ENCODE peak calls at places on chromosomes 12 and 14, in six cellular contexts. One of them, this sample, is unnamed. For H3K9me3, the result is how much of the 10 kb centered on the place peaks cover.

GRCh38 chr14:100633406-100633805 is 46.2 kb upstream of the BEGAIN start:
- DNase-seq in CD8-positive, alpha-beta memory T cell: no peak
- DNase-seq in gastrocnemius medialis: no peak
- DNase-seq in tibial artery: no peak
- DNase-seq in tibial nerve: no peak
- DNase-seq in neural progenitor cell: no peak
- DNase-seq in this sample: no peak

GRCh38 chr12:119020377-119021360 is 39.3 kb downstream of the SRRM4 start:
- DNase-seq in gastrocnemius medialis: no peak
- DNase-seq in tibial nerve: no peak
- DNase-seq in neural progenitor cell: peak
- DNase-seq in tibial artery: no peak
- DNase-seq in CD8-positive, alpha-beta memory T cell: no peak
- DNase-seq in this sample: peak

GRCh38 chr12:117005417-117006046 is 93.7 kb downstream of the TESC start:
- DNase-seq in tibial artery: no peak
- DNase-seq in tibial nerve: no peak
- DNase-seq in neural progenitor cell: no peak
- DNase-seq in CD8-positive, alpha-beta memory T cell: no peak
- DNase-seq in gastrocnemius medialis: no peak
- DNase-seq in this sample: no peak

GRCh38 chr14:31391977-31392503 is 28.3 kb downstream of the HEATR5A start:
- DNase-seq in neural progenitor cell: no peak
- DNase-seq in gastrocnemius medialis: no peak
- DNase-seq in tibial artery: no peak
- DNase-seq in tibial nerve: no peak
- DNase-seq in CD8-positive, alpha-beta memory T cell: no peak
- DNase-seq in this sample: no peak

GRCh38 chr14:59483360-59483759 is 848 bp downstream of the L3HYPDH start:
- DNase-seq in neural progenitor cell: no peak
- DNase-seq in tibial nerve: no peak
- DNase-seq in CD8-positive, alpha-beta memory T cell: no peak
- DNase-seq in tibial artery: peak
- DNase-seq in gastrocnemius medialis: no peak
- DNase-seq in this sample: peak

GRCh38 chr12:89072303-89073026 is 279.8 kb downstream of the DUSP6 start:
- DNase-seq in tibial nerve: no peak
- DNase-seq in gastrocnemius medialis: no peak
- DNase-seq in neural progenitor cell: peak
- DNase-seq in CD8-positive, alpha-beta memory T cell: no peak
- DNase-seq in tibial artery: no peak
- DNase-seq in this sample: no peak

GRCh38 chr14:77889971-77890442 is 90.1 kb downstream of the ADCK1 start:
- DNase-seq in neural progenitor cell: no peak
- DNase-seq in tibial nerve: no peak
- DNase-seq in gastrocnemius medialis: no peak
- DNase-seq in tibial artery: no peak
- DNase-seq in CD8-positive, alpha-beta memory T cell: no peak
- DNase-seq in this sample: peak

GRCh38 chr14:106843951-106844483 is 1317.6 kb downstream of the TMEM121 start:
- DNase-seq in neural progenitor cell: no peak
- DNase-seq in tibial artery: no peak
- DNase-seq in tibial nerve: peak
- DNase-seq in gastrocnemius medialis: no peak
- DNase-seq in CD8-positive, alpha-beta memory T cell: peak
- DNase-seq in this sample: peak

GRCh38 chr12:48296586-48297396 is 53.9 kb downstream of the ZNF641 start:
- DNase-seq in tibial artery: peak
- DNase-seq in neural progenitor cell: peak
- DNase-seq in gastrocnemius medialis: peak
- DNase-seq in CD8-positive, alpha-beta memory T cell: no peak
- DNase-seq in tibial nerve: peak
- DNase-seq in this sample: no peak

GRCh38 chr12:115597157-115597712 is 680.3 kb downstream of the MED13L start:
- DNase-seq in tibial artery: no peak
- DNase-seq in CD8-positive, alpha-beta memory T cell: no peak
- DNase-seq in tibial nerve: no peak
- DNase-seq in neural progenitor cell: no peak
- DNase-seq in gastrocnemius medialis: no peak
- DNase-seq in this sample: peak

GRCh38 chr12:111216387-111217159 is 152.3 kb downstream of the PHETA1 start:
- DNase-seq in tibial nerve: no peak
- DNase-seq in tibial artery: no peak
- DNase-seq in neural progenitor cell: no peak
- DNase-seq in CD8-positive, alpha-beta memory T cell: no peak
- DNase-seq in gastrocnemius medialis: no peak
- DNase-seq in this sample: no peak
- H3K4me3 ChIP-seq in tibial nerve: no peak
- H3K4me3 ChIP-seq in tibial artery: no peak
- H3K4me3 ChIP-seq in neural progenitor cell: no peak
- H3K4me3 ChIP-seq in CD8-positive, alpha-beta memory T cell: no peak
- H3K4me3 ChIP-seq in gastrocnemius medialis: no peak
- H3K4me3 ChIP-seq in this sample: no peak

GRCh38 chr12:46858368-46858767 is 32.6 kb upstream of the SLC38A4 start:
- DNase-seq in CD8-positive, alpha-beta memory T cell: no peak
- DNase-seq in tibial artery: no peak
- DNase-seq in tibial nerve: no peak
- DNase-seq in neural progenitor cell: peak
- DNase-seq in gastrocnemius medialis: no peak
- DNase-seq in this sample: no peak

GRCh38 chr12:46855760-46856159 is 30.0 kb upstream of the SLC38A4 start:
- DNase-seq in tibial artery: no peak
- DNase-seq in gastrocnemius medialis: no peak
- DNase-seq in CD8-positive, alpha-beta memory T cell: no peak
- DNase-seq in tibial nerve: no peak
- DNase-seq in neural progenitor cell: no peak
- DNase-seq in this sample: no peak

DNA sequence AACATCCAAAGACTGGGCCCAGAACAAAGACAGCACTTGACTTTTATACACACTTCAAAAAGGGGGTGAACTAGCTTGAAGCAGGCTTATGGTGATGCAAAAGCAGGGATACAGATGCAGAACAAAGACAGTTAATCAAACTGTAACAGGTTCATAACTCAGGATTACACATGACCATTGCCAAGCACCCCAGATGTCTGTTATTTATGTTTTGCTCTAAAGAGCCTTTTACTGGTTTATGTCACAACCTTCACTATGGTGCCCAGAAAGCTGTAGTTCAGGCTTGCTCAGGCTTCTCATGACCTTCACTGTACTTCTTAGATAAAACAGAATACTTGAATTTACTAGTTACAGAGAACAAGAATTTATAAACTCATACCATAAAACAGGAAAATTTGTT is 31.7 kb upstream of the SLC38A4 start:
- DNase-seq in neural progenitor cell: no peak
- DNase-seq in gastrocnemius medialis: no peak
- DNase-seq in tibial nerve: no peak
- DNase-seq in CD8-positive, alpha-beta memory T cell: no peak
- DNase-seq in tibial artery: no peak
- DNase-seq in this sample: no peak
- H3K9me3 ChIP-seq in neural progenitor cell: under half
- H3K9me3 ChIP-seq in gastrocnemius medialis: under half
- H3K9me3 ChIP-seq in tibial nerve: under half
- H3K9me3 ChIP-seq in CD8-positive, alpha-beta memory T cell: under half
- H3K9me3 ChIP-seq in tibial artery: under half
- H3K9me3 ChIP-seq in this sample: under half

DNA sequence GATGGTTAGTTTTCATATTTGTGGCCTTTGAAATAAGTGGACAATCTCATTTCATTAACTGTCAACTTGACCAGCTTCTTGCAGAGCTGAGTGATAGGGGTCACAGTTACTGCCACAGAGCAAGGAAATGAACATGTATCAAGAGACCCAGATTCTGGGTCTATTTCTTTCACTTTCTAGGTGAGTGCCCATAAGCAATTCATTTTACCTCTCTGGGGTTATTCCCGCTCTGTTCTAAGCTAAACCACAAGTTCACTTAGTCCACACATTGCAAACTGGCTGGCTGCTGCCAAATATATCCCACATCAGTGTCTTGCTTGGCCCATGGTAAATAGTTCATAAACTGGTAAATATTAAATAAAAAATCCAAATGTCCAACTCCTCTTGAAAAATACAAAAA is 29.9 kb downstream of the GPHB5 start:
- DNase-seq in gastrocnemius medialis: no peak
- DNase-seq in tibial nerve: no peak
- DNase-seq in tibial artery: no peak
- DNase-seq in CD8-positive, alpha-beta memory T cell: no peak
- DNase-seq in neural progenitor cell: no peak
- DNase-seq in this sample: no peak
- H3K4me3 ChIP-seq in gastrocnemius medialis: no peak
- H3K4me3 ChIP-seq in tibial nerve: no peak
- H3K4me3 ChIP-seq in tibial artery: no peak
- H3K4me3 ChIP-seq in CD8-positive, alpha-beta memory T cell: no peak
- H3K4me3 ChIP-seq in neural progenitor cell: no peak
- H3K4me3 ChIP-seq in this sample: no peak

GRCh38 chr12:22299294-22299912 is 35.1 kb downstream of the ST8SIA1 start:
- DNase-seq in tibial artery: no peak
- DNase-seq in tibial nerve: no peak
- DNase-seq in neural progenitor cell: peak
- DNase-seq in CD8-positive, alpha-beta memory T cell: no peak
- DNase-seq in gastrocnemius medialis: no peak
- DNase-seq in this sample: no peak
- H3K9me3 ChIP-seq in tibial artery: under half
- H3K9me3 ChIP-seq in tibial nerve: under half
- H3K9me3 ChIP-seq in neural progenitor cell: under half
- H3K9me3 ChIP-seq in CD8-positive, alpha-beta memory T cell: under half
- H3K9me3 ChIP-seq in gastrocnemius medialis: under half
- H3K9me3 ChIP-seq in this sample: under half

DNA sequence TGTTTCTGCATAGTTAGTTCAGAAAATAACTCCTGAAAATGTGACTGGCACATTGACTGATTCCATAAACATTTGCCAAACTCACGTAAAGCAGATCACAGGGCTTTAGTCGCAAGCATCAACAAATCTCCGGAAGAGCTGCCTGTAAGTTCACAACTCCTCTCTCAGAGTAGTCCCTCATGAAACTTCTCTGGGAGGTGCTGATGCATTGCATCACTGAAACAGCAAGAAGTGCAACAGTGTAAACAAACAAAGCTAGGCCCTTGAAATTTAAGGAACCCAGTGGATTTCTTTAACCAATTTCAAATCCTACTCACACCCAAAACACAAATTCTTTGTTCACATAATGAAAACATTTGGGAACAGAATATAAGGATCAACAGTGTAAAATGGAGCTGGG is 1691.7 kb upstream of the FLRT2 start:
- DNase-seq in tibial artery: no peak
- DNase-seq in CD8-positive, alpha-beta memory T cell: no peak
- DNase-seq in neural progenitor cell: no peak
- DNase-seq in gastrocnemius medialis: no peak
- DNase-seq in tibial nerve: no peak
- DNase-seq in this sample: no peak
- H3K4me3 ChIP-seq in tibial artery: no peak
- H3K4me3 ChIP-seq in CD8-positive, alpha-beta memory T cell: no peak
- H3K4me3 ChIP-seq in neural progenitor cell: no peak
- H3K4me3 ChIP-seq in gastrocnemius medialis: no peak
- H3K4me3 ChIP-seq in tibial nerve: no peak
- H3K4me3 ChIP-seq in this sample: no peak

GRCh38 chr12:34368079-34368478 is 345.8 kb downstream of the ALG10 start:
- DNase-seq in neural progenitor cell: no peak
- DNase-seq in CD8-positive, alpha-beta memory T cell: no peak
- DNase-seq in tibial artery: no peak
- DNase-seq in gastrocnemius medialis: no peak
- DNase-seq in tibial nerve: no peak
- DNase-seq in this sample: no peak
- H3K9me3 ChIP-seq in neural progenitor cell: under half
- H3K9me3 ChIP-seq in CD8-positive, alpha-beta memory T cell: under half
- H3K9me3 ChIP-seq in tibial artery: half or more
- H3K9me3 ChIP-seq in gastrocnemius medialis: under half
- H3K9me3 ChIP-seq in tibial nerve: under half
- H3K9me3 ChIP-seq in this sample: under half

GRCh38 chr12:16037533-16037932 is 126.4 kb downstream of the DERA start:
- DNase-seq in gastrocnemius medialis: no peak
- DNase-seq in tibial artery: no peak
- DNase-seq in tibial nerve: no peak
- DNase-seq in neural progenitor cell: no peak
- DNase-seq in CD8-positive, alpha-beta memory T cell: no peak
- DNase-seq in this sample: no peak
- H3K4me3 ChIP-seq in gastrocnemius medialis: no peak
- H3K4me3 ChIP-seq in tibial artery: no peak
- H3K4me3 ChIP-seq in tibial nerve: no peak
- H3K4me3 ChIP-seq in neural progenitor cell: no peak
- H3K4me3 ChIP-seq in CD8-positive, alpha-beta memory T cell: no peak
- H3K4me3 ChIP-seq in this sample: no peak

This sample was measured in MG63.